ENCODE peak calls at places on chromosome 14, in five cellular contexts. T, L, Z, H and Q are unnamed samples.

GRCh38 chr14:90698379-90698869 is 117.8 kb downstream of the TTC7B start:
- DNase-seq in T (no peak), L (peak; percentile 71), Z (no peak), H (no peak), Q (peak; percentile 80)

GRCh38 chr14:101589486-101590015 is 28.3 kb downstream of the DIO3 start:
- DNase-seq in T (no peak), L (no peak), Z (no peak), H (no peak), Q (no peak)

GRCh38 chr14:70096866-70097265 is 91.9 kb downstream of the SLC8A3 start:
- DNase-seq in T (no peak), L (no peak), Z (no peak), H (no peak), Q (no peak)

GRCh38 chr14:95507174-95507573 is 9.3 kb downstream of the SYNE3 start:
- DNase-seq in T (peak; percentile 89), L (peak; percentile 49), Z (no peak), H (peak; percentile 66), Q (peak; percentile 75)

GRCh38 chr14:99910337-99911268 is 117.4 kb downstream of the EML1 start:
- DNase-seq in T (no peak), L (no peak), Z (no peak), H (no peak), Q (no peak)

GRCh38 chr14:53890611-53891091 is 66.0 kb downstream of the BMP4 start:
- DNase-seq in T (no peak), L (no peak), Z (no peak), H (no peak), Q (no peak)

GRCh38 chr14:57244103-57244502 is 24.6 kb downstream of the EXOC5 start:
- DNase-seq in T (no peak), L (no peak), Z (no peak), H (no peak), Q (no peak)

GRCh38 chr14:73909681-73910080 is 23.0 kb downstream of the ZNF410 start:
- DNase-seq in T (no peak), L (no peak), Z (no peak), H (no peak), Q (no peak)

GRCh38 chr14:59520224-59520623 is 35.9 kb downstream of the JKAMP start:
- DNase-seq in T (no peak), L (no peak), Z (no peak), H (no peak), Q (no peak)

GRCh38 chr14:32934891-32935633 is 3.6 kb upstream of the NPAS3 start:
- DNase-seq in T (peak; percentile 29), L (no peak), Z (no peak), H (no peak), Q (no peak)

GRCh38 chr14:22549304-22549962 is 39.6 kb downstream of the DAD1 start:
- DNase-seq in T (no peak), L (no peak), Z (no peak), H (no peak), Q (no peak)

GRCh38 chr14:100607611-100607956 is 20.4 kb upstream of the BEGAIN start:
- DNase-seq in T (no peak), L (no peak), Z (no peak), H (no peak), Q (no peak)

GRCh38 chr14:90567991-90568390 is 171.2 kb downstream of the CALM1 start:
- DNase-seq in T (no peak), L (peak; percentile 76), Z (no peak), H (no peak), Q (no peak)

GRCh38 chr14:68507544-68508081 is 285.3 kb downstream of the ZFP36L1 start:
- DNase-seq in T (no peak), L (no peak), Z (peak; percentile 61), H (no peak), Q (no peak)

GRCh38 chr14:100192250-100192671 is 32.8 kb upstream of the DEGS2 start:
- DNase-seq in T (no peak), L (no peak), Z (no peak), H (peak; percentile 59), Q (peak; percentile 55)

GRCh38 chr14:59197695-59198262 is 9.3 kb downstream of the DAAM1 start:
- DNase-seq in T (no peak), L (no peak), Z (no peak), H (no peak), Q (no peak)

GRCh38 chr14:69480136-69480535 is 4.4 kb upstream of the PLEKHD1 start:
- DNase-seq in T (no peak), L (no peak), Z (no peak), H (no peak), Q (no peak)

GRCh38 chr14:92917041-92917940 is 5.7 kb upstream of the CHGA start:
- DNase-seq in T (no peak), L (no peak), Z (no peak), H (no peak), Q (no peak)

GRCh38 chr14:34237098-34237497 is 224.9 kb downstream of the SPTSSA start:
- DNase-seq in T (no peak), L (no peak), Z (no peak), H (no peak), Q (no peak)

GRCh38 chr14:42110167-42110566 is 503.5 kb downstream of the LRFN5 start:
- DNase-seq in T (peak; percentile 33), L (no peak), Z (no peak), H (no peak), Q (no peak)

GRCh38 chr14:66603945-66604344 is 96.0 kb downstream of the GPHN start:
- DNase-seq in T (no peak), L (no peak), Z (no peak), H (no peak), Q (no peak)

GRCh38 chr14:55804198-55804553 is 224.2 kb downstream of the KTN1 start:
- DNase-seq in T (no peak), L (no peak), Z (no peak), H (no peak), Q (no peak)

GRCh38 chr14:38389666-38390065 is 133.8 kb upstream of the CLEC14A start:
- DNase-seq in T (no peak), L (no peak), Z (no peak), H (no peak), Q (no peak)

GRCh38 chr14:101518611-101519048 is 42.7 kb upstream of the DIO3 start:
- DNase-seq in T (no peak), L (peak; percentile 40), Z (no peak), H (peak; percentile 61), Q (no peak)

GRCh38 chr14:102080183-102081080 is 6.4 kb downstream of the HSP90AA1 start:
- DNase-seq in T (no peak), L (no peak), Z (no peak), H (no peak), Q (no peak)

GRCh38 chr14:69901113-69901951 is 22.1 kb downstream of the SMOC1 start:
- DNase-seq in T (no peak), L (no peak), Z (no peak), H (no peak), Q (no peak)

GRCh38 chr14:44700184-44700583 is 193.1 kb upstream of the FSCB start:
- DNase-seq in T (no peak), L (no peak), Z (no peak), H (no peak), Q (no peak)

GRCh38 chr14:32656609-32657008 is 282.1 kb upstream of the NPAS3 start:
- DNase-seq in T (no peak), L (no peak), Z (no peak), H (no peak), Q (no peak)